ENCODE peak calls at places on chromosomes 3 and 15, in six cellular contexts. V, Y, G, R, A and K are unnamed samples.

GRCh38 chr15:44087578-44088190 is 107.4 kb downstream of the FRMD5 start:
- DNase-seq in V (no peak), Y (no peak), G (no peak), R (no peak), A (no peak), K (no peak)

GRCh38 chr15:65655026-65655425 is 33.3 kb downstream of the SLC24A1 start:
- DNase-seq in V (no peak), Y (no peak), G (no peak), R (no peak), A (no peak), K (no peak)

GRCh38 chr3:171650193-171650592 is 160.1 kb downstream of the PLD1 start:
- DNase-seq in V (no peak), Y (no peak), G (no peak), R (no peak), A (no peak), K (no peak)

GRCh38 chr15:60916032-60916673 is 312.9 kb downstream of the RORA start:
- DNase-seq in V (no peak), Y (no peak), G (no peak), R (no peak), A (no peak), K (no peak)

GRCh38 chr15:68389041-68389930 is 42.7 kb downstream of the ITGA11 start:
- DNase-seq in V (no peak), Y (no peak), G (no peak), R (no peak), A (no peak), K (no peak)

GRCh38 chr3:191342391-191342790 is 12.1 kb upstream of the UTS2B start:
- DNase-seq in V (no peak), Y (no peak), G (no peak), R (no peak), A (no peak), K (no peak)

GRCh38 chr3:46929324-46929723 is 47.2 kb downstream of the CCDC12 start:
- DNase-seq in V (no peak), Y (no peak), G (no peak), R (no peak), A (no peak), K (no peak)

GRCh38 chr15:59976480-59976879 is 27.6 kb upstream of the FOXB1 start:
- DNase-seq in V (no peak), Y (no peak), G (no peak), R (no peak), A (no peak), K (no peak)

GRCh38 chr15:41465822-41466421 is 27.8 kb upstream of the ITPKA start:
- DNase-seq in V (peak; percentile 7), Y (no peak), G (no peak), R (no peak), A (no peak), K (peak; percentile 14)

GRCh38 chr3:46946856-46947544 is 29.5 kb downstream of the CCDC12 start:
- DNase-seq in V (no peak), Y (no peak), G (no peak), R (no peak), A (no peak), K (no peak)

GRCh38 chr3:170811515-170811914 is 58.5 kb downstream of the RPL22L1 start:
- DNase-seq in V (no peak), Y (no peak), G (no peak), R (no peak), A (no peak), K (no peak)

GRCh38 chr15:40893019-40893723 is 1.1 kb upstream of the VPS18 start:
- DNase-seq in V (no peak), Y (no peak), G (no peak), R (no peak), A (no peak), K (no peak)

GRCh38 chr3:67294341-67294740 is 296.2 kb downstream of the KBTBD8 start:
- DNase-seq in V (no peak), Y (no peak), G (no peak), R (no peak), A (no peak), K (no peak)

GRCh38 chr15:58952751-58953150 is 19.3 kb upstream of the SLTM start:
- DNase-seq in V (no peak), Y (no peak), G (no peak), R (no peak), A (no peak), K (no peak)